ENCODE peak calls at places on chromosomes 7 and 10, in five cellular contexts. R, E, J, P and C are unnamed samples. For H3K27me3 and H3K36me3, the result is how much of the 10 kb centered on the place peaks cover.

GRCh38 chr10:106746888-106747287 is 417.6 kb downstream of the SORCS1 start:
- DNase-seq in R (no peak), E (no peak), J (no peak), P (no peak), C (no peak)

GRCh38 chr10:90062786-90063185 is 361.4 kb downstream of the KIF20B start:
- DNase-seq in R (no peak), E (no peak), J (no peak), P (no peak), C (no peak)

GRCh38 chr10:6047847-6048246 is 14.3 kb downstream of the IL2RA start:
- DNase-seq in R (no peak), E (no peak), J (no peak), P (no peak), C (no peak)

GRCh38 chr7:70434376-70434775 is 697.6 kb upstream of the GALNT17 start:
- DNase-seq in R (peak), E (no peak), J (no peak), P (no peak), C (no peak)

GRCh38 chr10:78350286-78350685 is 316.6 kb downstream of the RPS24 start:
- DNase-seq in R (no peak), E (no peak), J (no peak), P (no peak), C (no peak)

GRCh38 chr10:133307776-133308430 is 769 bp downstream of the TUBGCP2 start:
- DNase-seq in R (peak), E (peak), J (peak), P (no peak), C (peak)

GRCh38 chr7:19404912-19405329 is 259.7 kb upstream of the FERD3L start:
- DNase-seq in R (no peak), E (peak), J (no peak), P (no peak), C (no peak)

GRCh38 chr7:82810558-82811259 is 352.0 kb downstream of the PCLO start:
- DNase-seq in R (peak), E (peak), J (no peak), P (no peak), C (peak)

GRCh38 chr7:144728556-144728955 is 107.3 kb downstream of the TPK1 start:
- DNase-seq in R (no peak), E (no peak), J (no peak), P (no peak), C (no peak)

GRCh38 chr7:157576415-157576814 is 239.6 kb downstream of the DNAJB6 start:
- DNase-seq in R (peak), E (no peak), J (no peak), P (no peak), C (no peak)

GRCh38 chr7:149218469-149219420 is 20.7 kb upstream of the ZNF212 start:
- DNase-seq in R (no peak), E (no peak), J (no peak), P (no peak), C (no peak)

GRCh38 chr10:53256623-53257022 is 484.0 kb upstream of the MBL2 start:
- DNase-seq in R (no peak), E (peak), J (no peak), P (no peak), C (peak)

GRCh38 chr10:54667136-54667535 is 133.9 kb downstream of the PCDH15 start:
- DNase-seq in R (no peak), E (no peak), J (no peak), P (no peak), C (no peak)

GRCh38 chr7:70807650-70808049 is 324.3 kb upstream of the GALNT17 start:
- DNase-seq in R (no peak), E (peak), J (no peak), P (no peak), C (peak)

GRCh38 chr7:27918503-27918902 is 178.5 kb downstream of the TAX1BP1 start:
- DNase-seq in R (no peak), E (no peak), J (no peak), P (no peak), C (no peak)

GRCh38 chr7:151632750-151633515 is 113.2 kb upstream of the RHEB start:
- DNase-seq in R (peak), E (peak), J (peak), P (no peak), C (peak)

GRCh38 chr10:21441625-21442024 is 83.9 kb downstream of the SKIDA1 start:
- DNase-seq in R (no peak), E (no peak), J (no peak), P (no peak), C (no peak)

GRCh38 chr10:112832959-112833358 is 117.1 kb upstream of the TCF7L2 start:
- DNase-seq in R (no peak), E (no peak), J (no peak), P (no peak), C (no peak)

GRCh38 chr10:24952146-24952700 is at the start of gene PRTFDC1:
- DNase-seq in R (peak), E (peak), J (no peak), P (no peak), C (peak)

GRCh38 chr10:59971915-59972314 is 65.6 kb upstream of the CCDC6 start:
- DNase-seq in R (peak), E (no peak), J (no peak), P (no peak), C (no peak)

GRCh38 chr7:135834262-135834661 is 85.6 kb upstream of the FAM180A start:
- DNase-seq in R (no peak), E (no peak), J (no peak), P (no peak), C (no peak)
- H3K4me3 ChIP-seq in R (no peak), E (no peak), J (no peak), P (no peak), C (no peak)

DNA sequence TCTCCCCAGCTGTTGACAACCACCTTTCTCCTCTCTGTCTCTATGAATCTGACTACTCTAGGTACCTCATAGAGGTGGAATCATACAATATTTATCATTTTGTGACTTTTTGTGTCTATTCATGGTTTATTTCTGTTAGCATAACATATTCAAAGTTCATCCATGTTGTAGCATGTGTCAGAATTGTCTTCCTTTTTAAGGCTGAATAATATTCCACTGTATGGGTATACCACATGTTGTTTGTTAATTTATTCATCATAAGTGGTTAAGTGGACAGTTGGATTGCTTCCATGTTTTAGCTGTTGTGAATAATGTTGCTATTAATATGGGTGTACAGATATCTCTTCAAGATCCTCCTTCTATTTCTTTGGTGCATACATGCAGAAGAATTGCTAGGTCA is 69.9 kb upstream of the COMTD1 start:
- DNase-seq in R (no peak), E (no peak), J (no peak), P (no peak), C (no peak)
- H3K27me3 ChIP-seq in R (under half), E (under half), J (under half), P (under half), C (under half)

GRCh38 chr7:159092701-159093121 is 52.0 kb downstream of the VIPR2 start:
- DNase-seq in R (no peak), E (no peak), J (peak), P (no peak), C (no peak)
- H3K36me3 ChIP-seq in R (under half), E (under half), J (under half), P (under half), C (under half)

DNA sequence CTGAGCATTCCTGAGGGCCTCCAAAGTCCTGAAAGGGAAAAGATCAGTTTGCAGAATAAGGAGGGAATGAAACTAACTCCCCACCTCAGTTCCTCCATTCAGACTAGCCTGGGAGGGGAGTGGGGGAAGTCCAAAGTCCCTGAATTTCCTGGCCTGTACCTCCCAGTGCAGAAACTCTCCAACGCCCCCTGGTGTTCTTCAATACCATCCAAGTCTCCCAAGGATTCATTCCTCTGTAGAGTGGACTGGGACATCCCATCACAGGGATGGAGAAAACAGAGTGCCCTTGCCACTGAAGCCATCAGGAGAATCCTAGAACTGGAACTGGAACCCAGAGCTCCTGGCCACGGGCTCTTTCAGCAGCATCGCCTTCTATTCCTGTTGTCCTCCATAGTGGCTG is 1.6 kb upstream of the COL13A1 start:
- DNase-seq in R (peak), E (peak), J (no peak), P (no peak), C (peak)
- H3K4me3 ChIP-seq in R (no peak), E (no peak), J (no peak), P (no peak), C (no peak)

GRCh38 chr10:48599830-48600134 is 5.1 kb downstream of the ARHGAP22 start:
- DNase-seq in R (no peak), E (no peak), J (peak), P (no peak), C (no peak)
- H3K27me3 ChIP-seq in R (under half), E (under half), J (under half), P (under half), C (under half)

DNA sequence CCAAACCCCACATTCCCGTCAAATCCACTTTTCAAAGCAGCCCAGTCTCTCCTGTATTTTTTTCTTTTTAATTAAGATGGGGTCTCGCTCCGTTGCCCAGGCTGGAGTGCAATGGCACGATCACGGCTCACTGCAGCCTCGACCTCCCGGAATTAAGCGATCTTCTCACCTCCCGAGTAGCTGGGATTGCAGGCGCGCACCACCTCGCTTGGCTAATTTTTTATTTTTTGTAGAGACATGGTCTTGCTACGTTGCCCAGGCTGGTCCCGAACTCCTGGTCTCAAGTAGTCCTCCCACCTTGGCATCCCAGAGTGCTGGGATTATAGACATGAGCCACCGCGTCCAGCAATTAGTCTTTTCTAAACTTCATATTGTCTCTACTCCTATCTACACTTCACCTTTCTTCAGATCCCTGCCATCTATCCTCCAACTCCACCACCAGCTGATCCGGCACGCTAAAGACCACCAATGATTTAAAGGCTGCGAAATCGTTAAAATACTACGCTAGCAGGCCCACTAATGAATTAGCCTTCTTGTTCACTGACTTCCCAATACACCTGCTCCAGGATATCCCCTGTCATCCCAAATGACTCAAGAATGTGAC is 525 bp upstream of the CHUK start:
- DNase-seq in R (no peak), E (no peak), J (no peak), P (no peak), C (no peak)
- H3K36me3 ChIP-seq in R (under half), E (under half), J (under half), P (under half), C (under half)